ENCODE peak calls at places on chromosomes 16 and 17, in four cellular contexts. L is dorsolateral prefrontal cortex, P is tibial artery, I is lower lobe of right lung. A is an unnamed sample.

GRCh38 chr17:10836966-10837599 is 804 bp downstream of the PIRT start:
- DNase-seq in P (no peak), L (no peak), I (no peak), A (no peak)

GRCh38 chr16:65905326-65905725 is 461.2 kb upstream of the CDH5 start:
- DNase-seq in P (no peak), I (no peak), L (no peak), A (no peak)

GRCh38 chr17:5263441-5263840 is 18.6 kb upstream of the RABEP1 start:
- DNase-seq in P (no peak), I (no peak), L (no peak), A (no peak)

GRCh38 chr17:43543300-43543699 is 2.8 kb downstream of the ETV4 start:
- DNase-seq in P (no peak), L (no peak), I (no peak), A (no peak)

GRCh38 chr17:16886655-16887322 is 85.1 kb downstream of the TNFRSF13B start:
- DNase-seq in I (no peak), P (no peak), L (no peak), A (no peak)

GRCh38 chr16:71754652-71755051 is 30.2 kb upstream of the PHLPP2 start:
- DNase-seq in P (no peak), L (no peak), I (no peak), A (no peak)

GRCh38 chr17:78170692-78171590 is 2.6 kb downstream of the SYNGR2 start:
- DNase-seq in L (no peak), I (no peak), P (no peak), A (no peak)

GRCh38 chr17:77724876-77725615 is 233.5 kb upstream of the TNRC6C start:
- DNase-seq in P (no peak), L (no peak), I (no peak), A (no peak)

GRCh38 chr16:29649560-29650494 is 13.2 kb upstream of the SPN start:
- DNase-seq in P (no peak), I (no peak), L (no peak), A (no peak)

GRCh38 chr17:44930667-44931066 is 15.4 kb upstream of the GFAP start:
- DNase-seq in I (peak; percentile 13), P (peak; percentile 46), L (no peak), A (no peak)

GRCh38 chr17:71978435-71978834 is 142.4 kb upstream of the SOX9 start:
- DNase-seq in L (no peak), I (no peak), P (no peak), A (no peak)

GRCh38 chr17:4172356-4172755 is 29.4 kb downstream of the CYB5D2 start:
- DNase-seq in P (no peak), L (no peak), I (no peak), A (no peak)

GRCh38 chr17:6670571-6670970 is 19.0 kb downstream of the C17orf100 start:
- DNase-seq in P (no peak), L (no peak), I (no peak), A (no peak)

GRCh38 chr16:84905965-84906460 is 86.2 kb downstream of the CRISPLD2 start:
- DNase-seq in L (no peak), I (no peak), P (no peak), A (no peak)

GRCh38 chr17:50210249-50211225 is 9.1 kb upstream of the COL1A1 start:
- DNase-seq in I (no peak), L (no peak), P (peak; percentile 87), A (no peak)

GRCh38 chr17:42192189-42193126 is 1.8 kb downstream of the GHDC start:
- DNase-seq in I (no peak), P (no peak), L (no peak), A (no peak)

GRCh38 chr16:85750021-85750826 is 672 bp downstream of the C16orf74 start:
- DNase-seq in P (no peak), L (no peak), I (peak; percentile 62), A (peak; percentile 68)

GRCh38 chr16:67965668-67966548 is 2.5 kb downstream of the SLC12A4 start:
- DNase-seq in I (no peak), P (no peak), L (no peak), A (no peak)

GRCh38 chr16:68093816-68094613 is 8.8 kb downstream of the NFATC3 start:
- DNase-seq in I (no peak), L (no peak), P (no peak), A (no peak)

GRCh38 chr17:20266806-20267458 is 200.4 kb downstream of the LGALS9B start:
- DNase-seq in I (no peak), L (no peak), P (no peak), A (no peak)

GRCh38 chr17:45411348-45412105 is 21.1 kb downstream of the ARHGAP27 start:
- DNase-seq in I (no peak), P (no peak), L (no peak), A (no peak)

GRCh38 chr16:55501549-55502322 is 7.1 kb upstream of the LPCAT2 start:
- DNase-seq in I (no peak), L (no peak), P (no peak), A (no peak)

GRCh38 chr16:77212736-77213541 is 13.7 kb downstream of the SYCE1L start:
- DNase-seq in L (no peak), P (no peak), I (peak; percentile 80), A (peak; percentile 72)

GRCh38 chr17:38749222-38750043 is 1.3 kb upstream of the PCGF2 start:
- DNase-seq in I (peak; percentile 92), P (peak; percentile 92), L (no peak), A (no peak)

GRCh38 chr17:38746893-38747384 is 1.2 kb downstream of the PCGF2 start:
- DNase-seq in P (no peak), L (no peak), I (no peak), A (no peak)

GRCh38 chr17:38748329-38749221 is at the start of gene PCGF2:
- DNase-seq in P (peak; percentile 94), I (peak; percentile 95), L (peak; percentile 88), A (no peak)

GRCh38 chr17:38746004-38746892 is 1.9 kb downstream of the PCGF2 start:
- DNase-seq in L (no peak), P (no peak), I (no peak), A (no peak)

DNA sequence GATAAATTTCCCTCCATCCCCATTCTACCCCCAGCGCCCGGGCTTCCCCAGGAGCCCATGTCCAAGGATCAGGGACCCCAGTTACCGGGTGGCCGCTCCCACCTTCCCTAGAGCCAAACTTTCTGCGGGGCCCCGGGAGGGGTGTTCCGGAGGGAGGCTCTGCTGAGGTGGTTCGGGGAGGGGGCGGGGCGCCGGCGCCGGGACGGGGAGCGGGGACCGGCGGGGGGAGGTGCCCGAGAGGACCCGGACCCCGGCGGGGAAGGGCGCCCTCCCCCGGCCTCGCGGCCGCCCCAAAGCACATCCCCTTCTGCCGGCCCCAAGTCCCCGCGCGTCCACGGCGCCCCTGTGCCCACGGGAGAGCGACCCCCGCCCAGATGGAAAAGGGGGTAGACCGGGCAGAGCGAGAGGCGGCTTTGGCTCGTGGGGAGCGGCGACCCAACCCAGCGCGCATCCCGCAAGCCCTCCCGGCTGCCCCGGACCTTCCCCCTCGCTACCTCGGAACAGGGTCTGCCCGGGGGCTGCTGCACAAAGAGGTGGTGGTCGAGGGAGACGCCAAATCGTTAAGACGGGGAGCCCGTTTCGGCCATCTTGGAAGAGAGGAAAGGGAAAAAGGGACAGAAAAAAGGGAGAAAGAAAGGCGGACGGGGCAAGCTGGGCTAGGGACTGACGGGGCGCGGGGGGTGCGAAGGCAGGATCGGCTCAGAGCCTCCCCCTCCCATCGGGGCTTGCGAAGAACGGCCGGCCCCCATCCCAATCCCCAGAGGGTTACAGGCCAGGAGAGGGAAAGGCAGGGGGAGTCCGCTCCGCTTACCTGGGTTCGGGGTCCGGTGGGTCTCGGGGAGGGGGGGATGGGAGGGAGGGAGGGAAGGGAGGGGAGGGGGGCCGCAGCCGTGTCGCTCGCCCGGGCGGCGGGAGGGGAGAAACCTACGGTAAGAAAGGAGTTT is 479 bp downstream of the PCGF2 start:
- DNase-seq in I (peak; percentile 63), L (no peak), P (no peak), A (no peak)
- TF ChIP-seq CTCF in I (no peak), L (no peak), P (peak; percentile 9), A (no peak)

GRCh38 chr16:89917773-89918452 is 749 bp upstream of the MC1R start:
- DNase-seq in I (peak; percentile 87), L (peak; percentile 56), P (peak; percentile 80), A (peak; percentile 61)

GRCh38 chr16:89919535-89920406 is 1.1 kb downstream of the MC1R start:
- DNase-seq in P (no peak), L (no peak), I (no peak), A (peak; percentile 12)

GRCh38 chr16:89920723-89921122 is 2.1 kb downstream of the MC1R start:
- DNase-seq in P (no peak), I (no peak), L (no peak), A (no peak)

GRCh38 chr16:89921131-89921698 is 1.9 kb upstream of the TUBB3 start:
- DNase-seq in P (no peak), I (no peak), L (no peak), A (no peak)

DNA sequence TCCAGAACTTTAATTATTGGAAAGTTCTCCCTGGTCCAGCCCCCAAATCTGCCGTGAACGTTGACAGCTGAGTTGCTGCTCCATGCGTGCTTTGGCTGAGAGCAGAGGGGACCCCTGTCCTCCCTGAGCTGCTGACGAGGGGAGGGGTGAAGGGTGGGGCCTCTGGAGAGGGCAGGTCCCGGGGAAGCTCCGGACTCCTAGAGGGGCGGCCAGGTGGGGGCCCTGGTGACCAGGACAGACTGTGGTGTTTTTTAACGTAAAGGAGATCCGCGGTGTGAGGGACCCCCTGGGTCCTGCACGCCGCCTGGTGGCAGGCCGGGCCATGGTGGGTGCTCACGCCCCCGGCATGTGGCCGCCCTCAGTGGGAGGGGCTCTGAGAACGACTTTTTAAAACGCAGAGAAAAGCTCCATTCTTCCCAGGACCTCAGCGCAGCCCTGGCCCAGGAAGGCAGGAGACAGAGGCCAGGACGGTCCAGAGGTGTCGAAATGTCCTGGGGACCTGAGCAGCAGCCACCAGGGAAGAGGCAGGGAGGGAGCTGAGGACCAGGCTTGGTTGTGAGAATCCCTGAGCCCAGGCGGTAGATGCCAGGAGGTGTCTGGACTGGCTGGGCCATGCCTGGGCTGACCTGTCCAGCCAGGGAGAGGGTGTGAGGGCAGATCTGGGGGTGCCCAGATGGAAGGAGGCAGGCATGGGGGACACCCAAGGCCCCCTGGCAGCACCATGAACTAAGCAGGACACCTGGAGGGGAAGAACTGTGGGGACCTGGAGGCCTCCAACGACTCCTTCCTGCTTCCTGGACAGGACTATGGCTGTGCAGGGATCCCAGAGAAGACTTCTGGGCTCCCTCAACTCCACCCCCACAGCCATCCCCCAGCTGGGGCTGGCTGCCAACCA is at the start of gene MC1R:
- DNase-seq in P (no peak), L (no peak), I (no peak), A (peak; percentile 40)
- TF ChIP-seq CTCF in P (no peak), L (no peak), I (peak; percentile 33), A (no peak)

DNA sequence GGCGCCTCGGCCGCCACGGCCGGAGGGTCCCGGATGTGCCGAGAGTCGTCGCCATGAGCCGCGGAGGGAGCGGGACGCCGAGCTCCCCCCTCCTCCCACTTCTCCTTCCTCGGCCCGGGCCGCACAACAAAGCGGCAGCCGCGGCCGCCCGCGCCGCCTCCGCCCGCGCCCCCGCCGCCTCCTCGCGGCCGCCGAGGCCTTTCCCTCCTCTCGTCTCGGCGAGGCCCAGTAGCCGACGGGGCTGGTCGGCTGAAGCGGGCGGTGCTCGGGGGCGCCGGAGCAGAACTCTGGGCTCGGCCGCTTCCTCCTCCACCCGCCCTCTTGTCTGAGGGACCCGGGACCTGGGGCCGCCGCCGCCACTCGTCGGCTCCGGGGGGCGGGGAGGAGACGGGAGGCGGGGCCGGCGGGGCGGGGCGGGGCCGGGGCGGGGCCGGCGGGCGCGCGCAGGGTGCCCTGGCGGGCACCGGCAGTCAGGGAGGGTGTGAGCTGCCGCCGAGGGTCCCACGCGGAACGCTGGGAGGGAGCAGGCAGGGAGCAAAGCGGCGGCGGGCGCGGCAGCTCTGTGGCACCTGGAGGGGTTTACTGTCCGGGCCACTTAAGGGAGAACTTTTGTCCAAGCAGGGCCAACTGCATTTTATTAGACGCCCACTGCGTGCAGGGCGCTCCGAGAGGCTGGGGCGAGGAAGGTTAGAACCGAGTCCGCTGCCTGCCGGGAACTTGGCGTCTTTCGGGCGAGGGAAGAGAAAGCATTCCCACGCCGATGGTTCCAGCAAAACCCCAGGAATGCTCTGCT is at the start of gene SMURF2:
- DNase-seq in I (peak; percentile 89), L (peak; percentile 65), P (peak; percentile 87), A (peak; percentile 83)
- TF ChIP-seq CTCF in I (no peak), L (no peak), P (no peak), A (no peak)

GRCh38 chr17:164536-165235 is 16.8 kb downstream of the DOC2B start:
- DNase-seq in P (no peak), I (no peak), L (peak; percentile 78), A (no peak)
- TF ChIP-seq CTCF in P (peak; percentile 28), I (peak; percentile 50), L (peak; percentile 49), A (no peak)

A was measured in activated B cell treated with CpG ODN at 0.5 μM for 24 hours.